ENCODE peak calls at places on chromosome X, in four cellular contexts. F is spleen, M is breast epithelium, G is suprapubic skin. V is an unnamed sample.

GRCh38 chrX:148609766-148610698 is 109.6 kb downstream of the AFF2 start:
- DNase-seq in F (no peak), M (no peak), G (no peak), V (no peak)

GRCh38 chrX:9902651-9903050 is 64.5 kb upstream of the CLDN34 start:
- DNase-seq in F (no peak), M (peak; percentile 59), G (no peak), V (no peak)

GRCh38 chrX:10722804-10723364 is 102.5 kb upstream of the MID1 start:
- DNase-seq in F (no peak), M (peak; percentile 28), G (peak; percentile 72), V (no peak)

GRCh38 chrX:107712231-107713204 is 63.1 kb downstream of the TSC22D3 start:
- DNase-seq in F (peak; percentile 45), M (no peak), G (no peak), V (no peak)

GRCh38 chrX:151852294-151852693 is 60.4 kb upstream of the MAGEA4 start:
- DNase-seq in F (no peak), M (no peak), G (no peak), V (no peak)

GRCh38 chrX:2371026-2371778 is 129.6 kb downstream of the DHRSX start:
- DNase-seq in F (no peak), M (no peak), G (no peak), V (no peak)

GRCh38 chrX:97070346-97070745 is 186.6 kb downstream of the RPA4 start:
- DNase-seq in F (no peak), M (no peak), G (no peak), V (no peak)

GRCh38 chrX:11346283-11346682 is 53.1 kb downstream of the AMELX start:
- DNase-seq in F (no peak), M (no peak), G (no peak), V (no peak)

GRCh38 chrX:95640226-95640625 is 1044.4 kb upstream of the DIAPH2 start:
- DNase-seq in F (no peak), M (no peak), G (no peak), V (no peak)

GRCh38 chrX:646796-647195 is 16.2 kb downstream of the SHOX start:
- DNase-seq in F (no peak), M (no peak), G (no peak), V (no peak)

GRCh38 chrX:107823456-107823855 is 2.2 kb upstream of the MID2 start:
- DNase-seq in F (no peak), M (no peak), G (no peak), V (no peak)

GRCh38 chrX:123695242-123695641 is 37.6 kb downstream of the THOC2 start:
- DNase-seq in F (no peak), M (no peak), G (no peak), V (no peak)

DNA sequence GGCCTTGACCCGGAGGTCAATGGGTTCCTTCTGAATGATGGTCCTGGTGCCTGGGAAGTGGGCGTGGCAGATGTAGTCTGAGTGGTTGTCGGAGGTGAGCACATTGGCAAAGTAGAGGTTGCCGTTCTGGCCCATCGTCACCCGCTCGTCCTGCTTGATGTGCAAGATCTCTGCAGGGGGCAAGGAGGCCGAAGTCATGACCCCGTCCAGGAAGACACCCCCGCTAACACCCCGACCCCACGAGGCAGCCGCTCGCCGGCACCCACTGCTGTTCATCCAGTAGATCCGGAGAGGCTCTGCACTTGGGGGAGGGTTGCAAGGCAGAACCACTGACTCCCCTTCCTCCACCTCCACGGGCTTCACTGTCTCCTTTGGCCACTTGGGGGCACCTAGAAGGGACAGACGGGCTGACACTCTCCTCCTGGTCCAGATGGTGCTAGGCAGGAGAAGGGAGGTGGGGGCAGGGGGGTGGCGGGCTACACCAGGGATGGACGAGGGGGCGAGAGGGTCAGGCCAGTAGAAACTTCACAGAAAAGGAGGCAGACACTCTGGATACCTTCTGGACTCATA is 15.1 kb downstream of the L1CAM start:
- DNase-seq in F (peak; percentile 51), M (no peak), G (no peak), V (no peak)
- TF ChIP-seq CTCF in F (no peak), M (no peak), G (no peak), V (no peak)

GRCh38 chrX:140712413-140713173 is 3.0 kb downstream of the LINC00632 start:
- DNase-seq in F (no peak), M (peak; percentile 32), G (peak; percentile 76), V (no peak)
- TF ChIP-seq POLR2AphosphoS5 in F (no peak), M (no peak), G (no peak), V (no peak)

DNA sequence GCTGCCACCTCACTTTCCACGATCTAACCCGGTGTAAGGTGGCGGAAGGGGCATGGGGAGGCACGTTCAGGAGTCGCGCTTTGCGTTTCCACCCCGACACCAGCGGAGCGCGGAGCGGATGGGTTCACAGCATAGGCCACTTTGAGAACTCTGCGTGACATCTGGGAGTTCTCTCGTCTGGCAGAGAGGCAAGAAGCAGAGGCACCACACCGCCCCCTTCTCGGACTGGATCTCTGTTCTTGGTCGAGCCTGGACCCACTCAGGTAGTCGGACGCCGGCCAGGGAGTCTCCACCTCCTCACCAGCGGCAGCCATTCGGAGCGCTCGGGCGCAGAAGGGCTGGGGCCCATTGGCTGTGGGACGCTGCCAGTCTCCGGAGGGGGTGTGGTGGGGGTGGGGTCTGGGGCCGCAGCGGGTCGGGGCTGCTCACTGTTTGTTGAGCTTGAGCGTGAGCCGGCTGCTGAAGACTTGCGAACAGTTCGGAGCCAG is at the start of gene DACH2:
- DNase-seq in F (peak; percentile 83), M (peak; percentile 44), G (no peak), V (no peak)
- H3K4me3 ChIP-seq in F (peak within 1 kb of the TSS; percentile 44), M (peak within 1 kb of the TSS; percentile 65), G (peak within 1 kb of the TSS; percentile 51), V (peak within 1 kb of the TSS; percentile 46)

DNA sequence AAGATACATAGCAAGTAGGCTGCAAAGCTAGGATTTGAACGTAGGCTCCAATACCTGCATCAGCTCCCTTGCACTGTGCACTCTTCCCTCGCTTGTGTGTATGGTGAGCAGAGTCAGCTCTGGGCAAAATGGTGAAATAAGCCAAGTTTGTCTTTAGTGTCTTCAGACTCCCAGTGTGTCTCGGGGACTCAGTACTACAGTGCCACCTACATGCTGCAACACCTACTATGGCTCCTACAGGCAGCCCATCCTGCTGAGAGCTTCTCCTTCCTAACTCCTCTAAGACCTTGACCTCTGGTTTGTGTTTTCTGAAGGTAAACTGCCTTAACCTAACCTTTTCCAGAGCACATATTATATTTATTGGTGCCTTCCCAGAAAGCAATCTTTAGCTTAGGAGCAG is 42.5 kb downstream of the RTL9 start:
- DNase-seq in F (no peak), M (no peak), G (no peak), V (no peak)
- TF ChIP-seq CTCF in F (no peak), M (no peak), G (no peak), V (no peak)

DNA sequence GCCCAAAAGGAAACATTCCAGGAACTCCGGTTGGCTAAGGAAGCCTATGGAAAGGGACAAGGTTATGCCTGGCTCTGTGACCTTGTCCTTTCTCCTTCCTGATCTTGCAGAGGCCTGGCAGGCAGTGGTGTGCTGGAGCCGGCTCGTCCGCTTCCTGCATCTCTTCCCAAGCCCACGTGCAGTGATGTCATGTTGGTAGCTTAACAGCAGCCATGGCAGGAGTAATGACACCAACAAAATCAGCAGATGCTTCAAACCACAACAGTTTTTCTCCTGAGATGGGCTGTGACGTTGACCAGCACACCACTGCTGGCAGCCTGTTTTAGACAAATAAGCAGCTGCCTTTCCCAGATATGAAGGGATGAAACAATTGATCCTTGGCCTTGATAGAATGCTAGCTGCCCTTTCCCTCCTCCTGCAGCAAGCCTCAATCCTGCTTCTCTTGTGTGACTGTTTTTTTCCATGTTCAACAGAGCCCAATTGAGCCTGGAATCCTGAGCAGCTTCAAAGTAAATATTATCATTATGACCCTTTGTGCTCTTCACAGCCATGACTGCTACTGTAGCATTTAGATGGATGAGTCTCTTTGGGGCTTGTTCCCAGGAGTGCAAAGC is 23.4 kb downstream of the SEPTIN6 start:
- DNase-seq in F (peak; percentile 74), M (no peak), G (no peak), V (no peak)
- TF ChIP-seq POLR2AphosphoS5 in F (peak; percentile 76), M (no peak), G (no peak), V (peak; percentile 60)

V was measured in esophagus muscularis mucosa.